ENCODE peak calls at places on chromosomes 11 and 22, in seven cellular contexts. B is psoas muscle; V is GF-D8; Q is Caco-2; H is naive thymus-derived CD8-positive, alpha-beta T cell; E is PC-9; T is stimulated activated CD8-positive, alpha-beta memory T cell treated with anti-CD3 and anti-CD28 coated beads, Interleukin-12 subunit alpha, Interleukin-12 subunit beta, amount 100 ng/mL, for 4 hours. O is an unnamed sample.

GRCh38 chr11:12680246-12680939 is 6.2 kb downstream of the TEAD1 start:
- DNase-seq in T (no peak), H (no peak), B (peak), E (peak), Q (no peak), V (no peak), O (no peak)

GRCh38 chr11:129214710-129215295 is 22.7 kb upstream of the ARHGAP32 start:
- DNase-seq in B (no peak), T (no peak), V (no peak), E (no peak), H (no peak), Q (no peak), O (no peak)

GRCh38 chr11:61037694-61038093 is 64.6 kb upstream of the CD5 start:
- DNase-seq in H (no peak), Q (no peak), E (no peak), B (no peak), V (no peak), T (no peak), O (no peak)

GRCh38 chr11:76770642-76771445 is 12.3 kb upstream of the TSKU start:
- DNase-seq in B (peak), T (no peak), V (no peak), H (no peak), Q (peak), E (peak), O (no peak)

GRCh38 chr11:16613401-16614381 is 124.8 kb upstream of the C11orf58 start:
- DNase-seq in Q (peak), V (no peak), E (peak), H (peak), B (peak), T (no peak), O (peak)

GRCh38 chr11:15145151-15145550 is 30.4 kb downstream of the INSC start:
- DNase-seq in H (no peak), V (no peak), E (no peak), Q (no peak), B (no peak), T (no peak), O (no peak)

GRCh38 chr11:130202818-130203671 is 43.5 kb downstream of the ST14 start:
- DNase-seq in E (no peak), T (no peak), B (no peak), H (no peak), V (no peak), Q (peak), O (no peak)

GRCh38 chr22:30047364-30047738 is 32.9 kb upstream of the HORMAD2 start:
- DNase-seq in Q (no peak), B (no peak), T (no peak), V (no peak), H (no peak), E (no peak), O (peak)

GRCh38 chr11:44726278-44727113 is at the start of gene TSPAN18:
- DNase-seq in B (no peak), E (no peak), Q (peak), H (peak), V (no peak), T (peak), O (peak)

GRCh38 chr11:92607969-92608711 is 361.3 kb upstream of the MTNR1B start:
- DNase-seq in H (no peak), E (no peak), T (no peak), V (no peak), Q (no peak), B (no peak), O (no peak)

GRCh38 chr11:11821899-11822298 is 19.9 kb upstream of the USP47 start:
- DNase-seq in Q (no peak), V (no peak), H (no peak), B (no peak), T (no peak), E (no peak), O (no peak)

GRCh38 chr11:109422755-109423113 is 744 bp downstream of the C11orf87 start:
- DNase-seq in V (no peak), B (peak), Q (no peak), H (no peak), T (no peak), E (no peak), O (no peak)

GRCh38 chr11:131637469-131638175 is 267.2 kb downstream of the NTM start:
- DNase-seq in B (no peak), E (no peak), Q (no peak), T (no peak), V (peak), H (no peak), O (no peak)

GRCh38 chr11:126390418-126390817 is 34.9 kb downstream of the ST3GAL4 start:
- DNase-seq in T (no peak), E (no peak), V (no peak), Q (no peak), B (no peak), H (no peak), O (no peak)

GRCh38 chr22:44561139-44561840 is 63.3 kb upstream of the RTL6 start:
- DNase-seq in B (no peak), E (no peak), Q (no peak), T (no peak), H (no peak), V (no peak), O (no peak)

GRCh38 chr22:19974233-19974861 is 32.7 kb upstream of the TXNRD2 start:
- DNase-seq in H (no peak), E (peak), B (no peak), V (peak), Q (peak), T (no peak), O (peak)

GRCh38 chr11:17403977-17404759 is 15.7 kb upstream of the KCNJ11 start:
- DNase-seq in Q (no peak), V (no peak), B (no peak), E (no peak), T (no peak), H (no peak), O (no peak)

GRCh38 chr11:33178443-33179154 is 17.3 kb upstream of the CSTF3 start:
- DNase-seq in E (no peak), H (no peak), V (peak), Q (no peak), B (no peak), T (no peak), O (no peak)

GRCh38 chr22:23240639-23241389 is 60.5 kb downstream of the BCR start:
- DNase-seq in H (no peak), T (no peak), Q (peak), B (peak), V (no peak), E (no peak), O (no peak)

GRCh38 chr11:71165771-71166170 is 86.6 kb downstream of the SHANK2 start:
- DNase-seq in H (no peak), T (no peak), V (no peak), B (no peak), Q (no peak), E (no peak), O (no peak)

GRCh38 chr11:117690484-117691205 is 106.4 kb downstream of the DSCAML1 start:
- DNase-seq in B (no peak), H (no peak), E (no peak), Q (no peak), T (no peak), V (no peak), O (no peak)

GRCh38 chr22:47921906-47922305 is 1159.5 kb downstream of the TBC1D22A start:
- DNase-seq in E (no peak), B (no peak), Q (no peak), V (no peak), H (no peak), T (no peak), O (no peak)

GRCh38 chr11:69157156-69157821 is 1.6 kb downstream of the SMIM38 start:
- DNase-seq in Q (peak), T (no peak), E (no peak), V (no peak), B (no peak), H (no peak), O (no peak)

GRCh38 chr11:27179334-27179733 is 138.7 kb downstream of the BBOX1 start:
- DNase-seq in E (no peak), T (no peak), H (no peak), V (no peak), B (no peak), Q (no peak), O (no peak)

GRCh38 chr11:33227578-33228261 is 29.5 kb upstream of the HIPK3 start:
- DNase-seq in V (peak), Q (no peak), H (no peak), E (no peak), B (no peak), T (no peak), O (no peak)

GRCh38 chr11:66685276-66686099 is 7.8 kb upstream of the RBM4B start:
- DNase-seq in H (no peak), T (no peak), V (no peak), E (no peak), Q (no peak), B (no peak), O (no peak)

GRCh38 chr22:27170491-27170890 is 513.1 kb downstream of the MIAT start:
- DNase-seq in B (peak), T (no peak), Q (no peak), H (no peak), V (no peak), E (peak), O (no peak)

GRCh38 chr22:46763051-46763705 is 728 bp downstream of the TBC1D22A start:
- DNase-seq in H (peak), T (no peak), B (peak), E (no peak), Q (no peak), V (peak), O (peak)

GRCh38 chr22:37199839-37200161 is 11.8 kb upstream of the C1QTNF6 start:
- DNase-seq in E (no peak), H (no peak), T (no peak), B (no peak), V (no peak), Q (peak), O (no peak)

O was measured in GM19239.